ENCODE peak calls at places on chromosomes 2 and 18, in five cellular contexts. Z, T, L, U and X are unnamed samples.
A peak's percentile ranks its signal among the peaks of the same experiment; 100 is the strongest.

GRCh38 chr18:40371673-40372072 is 1583.4 kb upstream of the PIK3C3 start:
- DNase-seq in Z (no peak), T (no peak), L (no peak), U (no peak), X (no peak)

GRCh38 chr18:7467708-7468466 is 99.2 kb upstream of the PTPRM start:
- DNase-seq in Z (no peak), T (no peak), L (no peak), U (no peak), X (no peak)

GRCh38 chr2:128654404-128654803 is 335.7 kb upstream of the HS6ST1 start:
- DNase-seq in Z (no peak), T (peak; percentile 53), L (no peak), U (no peak), X (no peak)

GRCh38 chr18:36338420-36338933 is 41.0 kb downstream of the FHOD3 start:
- DNase-seq in Z (peak; percentile 39), T (no peak), L (no peak), U (no peak), X (no peak)

GRCh38 chr18:36352384-36352783 is 54.9 kb downstream of the FHOD3 start:
- DNase-seq in Z (no peak), T (no peak), L (no peak), U (peak; percentile 57), X (no peak)

GRCh38 chr18:41073372-41073954 is 881.6 kb upstream of the PIK3C3 start:
- DNase-seq in Z (no peak), T (no peak), L (no peak), U (no peak), X (no peak)

GRCh38 chr2:115880558-115880957 is 1438.1 kb downstream of the DPP10 start:
- DNase-seq in Z (peak; percentile 1), T (no peak), L (peak; percentile 72), U (no peak), X (no peak)

GRCh38 chr2:200509227-200509607 is 651 bp downstream of the KCTD18 start:
- DNase-seq in Z (peak; percentile 51), T (peak; percentile 7), L (peak; percentile 18), U (peak; percentile 11), X (no peak)

GRCh38 chr2:46814562-46814961 is 101.0 kb downstream of the MCFD2 start:
- DNase-seq in Z (no peak), T (no peak), L (no peak), U (no peak), X (no peak)

GRCh38 chr2:30380824-30381223 is 66.2 kb upstream of the LCLAT1 start:
- DNase-seq in Z (no peak), T (no peak), L (no peak), U (no peak), X (no peak)

GRCh38 chr18:58267493-58267892 is 223.5 kb downstream of the NEDD4L start:
- DNase-seq in Z (no peak), T (no peak), L (no peak), U (no peak), X (no peak)

GRCh38 chr18:5237723-5238370 is 40.8 kb upstream of the AKAIN1 start:
- DNase-seq in Z (peak; percentile 90), T (peak; percentile 89), L (peak; percentile 92), U (peak; percentile 93), X (peak; percentile 84)

GRCh38 chr2:193584522-193584938 is 1389.8 kb upstream of the TMEFF2 start:
- DNase-seq in Z (peak; percentile 27), T (peak; percentile 13), L (peak; percentile 65), U (peak; percentile 42), X (peak; percentile 60)

GRCh38 chr2:233857511-233858118 is 3.3 kb upstream of the HJURP start:
- DNase-seq in Z (no peak), T (peak; percentile 37), L (peak; percentile 73), U (peak; percentile 45), X (peak; percentile 43)
- TF ChIP-seq EZH2phosphoT487 in Z (no peak), T (no peak), L (no peak), U (no peak), X (no peak)

GRCh38 chr2:12202702-12203101 is 456.3 kb downstream of the LPIN1 start:
- DNase-seq in Z (no peak), T (no peak), L (no peak), U (peak; percentile 7), X (no peak)
- H2AFZ ChIP-seq in Z (no peak overlapping the region), T (no peak overlapping the region), L (peak overlapping the region; percentile 25), U (no peak overlapping the region), X (no peak overlapping the region)

GRCh38 chr2:23753291-23754006 is 173.5 kb downstream of the ATAD2B start:
- DNase-seq in Z (no peak), T (no peak), L (no peak), U (no peak), X (no peak)
- H3K4me2 ChIP-seq in Z (no peak overlapping the region), T (no peak overlapping the region), L (no peak overlapping the region), U (no peak overlapping the region), X (no peak overlapping the region)

DNA sequence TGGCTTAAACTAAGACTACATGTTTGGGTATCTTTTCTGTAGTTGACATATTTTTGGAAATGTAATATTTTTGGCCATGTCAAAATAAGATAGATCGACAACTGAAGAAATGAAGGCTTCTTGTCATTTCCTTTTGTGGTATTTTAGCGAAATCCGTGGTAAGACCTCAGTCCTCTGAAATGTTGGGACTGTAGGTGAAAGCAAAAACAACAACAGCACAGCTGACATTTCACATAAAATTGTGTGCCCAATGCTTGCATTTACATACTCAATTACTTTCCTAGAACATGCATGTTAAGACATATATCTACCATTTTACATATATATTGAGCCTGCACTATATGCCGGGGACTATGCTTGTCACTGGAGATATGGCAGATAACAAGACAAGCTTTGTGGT is 50.2 kb downstream of the SPP2 start:
- DNase-seq in Z (no peak), T (no peak), L (no peak), U (no peak), X (peak; percentile 30)
- TF ChIP-seq EZH2phosphoT487 in Z (no peak), T (no peak), L (no peak), U (no peak), X (no peak)

GRCh38 chr2:151306621-151307020 is 17.2 kb upstream of the NMI start:
- DNase-seq in Z (no peak), T (no peak), L (no peak), U (no peak), X (no peak)

GRCh38 chr2:151305129-151305691 is 15.7 kb upstream of the NMI start:
- DNase-seq in Z (no peak), T (no peak), L (no peak), U (no peak), X (no peak)

GRCh38 chr2:151299940-151300539 is 10.6 kb upstream of the NMI start:
- DNase-seq in Z (no peak), T (no peak), L (no peak), U (no peak), X (no peak)

GRCh38 chr2:151302286-151302878 is 12.9 kb upstream of the NMI start:
- DNase-seq in Z (no peak), T (no peak), L (no peak), U (no peak), X (no peak)

GRCh38 chr2:151302879-151303278 is 13.4 kb upstream of the NMI start:
- DNase-seq in Z (no peak), T (no peak), L (no peak), U (peak; percentile 40), X (no peak)
- H2AFZ ChIP-seq in Z (no peak overlapping the region), T (no peak overlapping the region), L (no peak overlapping the region), U (peak overlapping the region; percentile 1), X (no peak overlapping the region)

GRCh38 chr2:232420073-232420454 is 13.4 kb downstream of the ALPG start:
- DNase-seq in Z (no peak), T (no peak), L (peak; percentile 61), U (no peak), X (no peak)
- H3K4me2 ChIP-seq in Z (no peak overlapping the region), T (no peak overlapping the region), L (peak overlapping the region; percentile 96), U (peak overlapping the region; percentile 98), X (no peak overlapping the region)

GRCh38 chr2:41966431-41966893 is 81.4 kb upstream of the PKDCC start:
- DNase-seq in Z (no peak), T (no peak), L (no peak), U (peak; percentile 69), X (no peak)
- TF ChIP-seq EZH2phosphoT487 in Z (no peak), T (no peak), L (no peak), U (no peak), X (no peak)

GRCh38 chr2:230669386-230669935 is 43.2 kb upstream of the CAB39 start:
- DNase-seq in Z (no peak), T (no peak), L (no peak), U (no peak), X (no peak)
- H2AFZ ChIP-seq in Z (no peak overlapping the region), T (peak overlapping the region; percentile 43), L (no peak overlapping the region), U (no peak overlapping the region), X (peak overlapping the region; percentile 74)

GRCh38 chr2:67627456-67627855 is 230.3 kb downstream of the ETAA1 start:
- DNase-seq in Z (no peak), T (no peak), L (no peak), U (no peak), X (no peak)

GRCh38 chr2:67625671-67626070 is 228.5 kb downstream of the ETAA1 start:
- DNase-seq in Z (no peak), T (no peak), L (no peak), U (no peak), X (no peak)

GRCh38 chr2:67626076-67626475 is 228.9 kb downstream of the ETAA1 start:
- DNase-seq in Z (no peak), T (no peak), L (no peak), U (no peak), X (no peak)

GRCh38 chr2:67625178-67625577 is 228.0 kb downstream of the ETAA1 start:
- DNase-seq in Z (no peak), T (no peak), L (no peak), U (peak; percentile 11), X (no peak)

GRCh38 chr2:67626656-67627055 is 229.5 kb downstream of the ETAA1 start:
- DNase-seq in Z (no peak), T (no peak), L (no peak), U (no peak), X (no peak)
- H3K4me2 ChIP-seq in Z (no peak overlapping the region), T (no peak overlapping the region), L (no peak overlapping the region), U (no peak overlapping the region), X (no peak overlapping the region)

GRCh38 chr2:20186855-20187187 is 38.1 kb downstream of the SDC1 start:
- DNase-seq in Z (no peak), T (no peak), L (no peak), U (no peak), X (no peak)
- TF ChIP-seq EZH2phosphoT487 in Z (no peak), T (no peak), L (no peak), U (no peak), X (no peak)